ENCODE peak calls at places on chromosomes 11 and 22, in six cellular contexts. R is CD8-positive, alpha-beta memory T cell; I is glutamatergic neuron; B is Ammon's horn; G is stimulated activated naive B cell treated with anti-CD40 and anti-IgM and Interleukin-4, amounts not matched to agents 10 μg/mL and 1 μg/mL and 100 μg/mL, for 72 hours; P is IMR-90. M is an unnamed sample.

GRCh38 chr22:35150163-35151107 is 84.5 kb downstream of the ISX start:
- DNase-seq in R (no peak), I (peak; percentile 91), B (peak; percentile 52), G (peak; percentile 48), P (peak; percentile 42), M (peak; percentile 18)

GRCh38 chr22:25153961-25154685 is 45.5 kb upstream of the CRYBB3 start:
- DNase-seq in R (no peak), I (no peak), B (peak; percentile 33), G (no peak), P (no peak), M (no peak)

GRCh38 chr11:910044-910588 is 494 bp downstream of the CHID1 start:
- DNase-seq in R (no peak), I (no peak), B (no peak), G (no peak), P (no peak), M (no peak)

GRCh38 chr11:114027396-114027795 is 32.1 kb upstream of the ZBTB16 start:
- DNase-seq in R (no peak), I (no peak), B (peak; percentile 28), G (no peak), P (no peak), M (no peak)

GRCh38 chr11:66743271-66743968 is 14.4 kb upstream of the SPTBN2 start:
- DNase-seq in R (no peak), I (no peak), B (no peak), G (no peak), P (no peak), M (no peak)

GRCh38 chr11:67416416-67417335 is 1.2 kb downstream of the CARNS1 start:
- DNase-seq in R (peak; percentile 84), I (no peak), B (peak; percentile 68), G (no peak), P (no peak), M (peak; percentile 84)

GRCh38 chr22:50622723-50623327 is 5.1 kb downstream of the ARSA start:
- DNase-seq in R (no peak), I (no peak), B (no peak), G (no peak), P (no peak), M (no peak)

GRCh38 chr11:129280027-129280811 is 88.1 kb upstream of the ARHGAP32 start:
- DNase-seq in R (no peak), I (no peak), B (no peak), G (peak; percentile 6), P (peak; percentile 65), M (no peak)

GRCh38 chr11:119684361-119685072 is 44.5 kb downstream of the NECTIN1 start:
- DNase-seq in R (no peak), I (peak; percentile 53), B (no peak), G (no peak), P (peak; percentile 75), M (no peak)

GRCh38 chr11:61281581-61282250 is 13.4 kb downstream of the VWCE start:
- DNase-seq in R (no peak), I (peak; percentile 86), B (no peak), G (no peak), P (no peak), M (no peak)

GRCh38 chr11:64610596-64610995 is 19.6 kb downstream of the SLC22A12 start:
- DNase-seq in R (no peak), I (no peak), B (no peak), G (no peak), P (no peak), M (no peak)

M was measured in T follicular helper cell.